ENCODE peak calls at places on chromosomes 11 and 22, in five cellular contexts. I is posterior cingulate gyrus, S is right cardiac atrium, W is Peyer's patch, G is A549. M is an unnamed sample.

GRCh38 chr11:12001152-12001551 is 7.3 kb downstream of the DKK3 start:
- DNase-seq in I (no peak), S (no peak), W (no peak), G (no peak), M (no peak)

GRCh38 chr11:13668957-13669521 is 571 bp downstream of the FAR1 start:
- DNase-seq in I (peak), S (peak), W (peak), G (peak), M (peak)

GRCh38 chr11:96235725-96236124 is 107.3 kb downstream of the MAML2 start:
- DNase-seq in I (no peak), S (no peak), W (no peak), G (no peak), M (no peak)

GRCh38 chr11:66743271-66743968 is 14.4 kb upstream of the SPTBN2 start:
- DNase-seq in I (no peak), S (no peak), W (no peak), G (peak), M (no peak)

GRCh38 chr11:6735306-6735705 is 36.5 kb downstream of the OR2AG2 start:
- DNase-seq in I (no peak), S (no peak), W (no peak), G (no peak), M (no peak)

GRCh38 chr11:117744471-117745280 is 52.3 kb downstream of the DSCAML1 start:
- DNase-seq in I (no peak), S (no peak), W (no peak), G (no peak), M (no peak)

GRCh38 chr11:1826552-1827094 is 8.2 kb upstream of the SYT8 start:
- DNase-seq in I (no peak), S (peak), W (no peak), G (peak), M (no peak)

GRCh38 chr22:40922484-40923303 is 28.5 kb upstream of the RBX1 start:
- DNase-seq in I (no peak), S (no peak), W (no peak), G (peak), M (no peak)

GRCh38 chr11:30631148-30631547 is 45.0 kb upstream of the MPPED2 start:
- DNase-seq in I (no peak), S (no peak), W (no peak), G (no peak), M (no peak)

GRCh38 chr22:48167238-48167637 is 1404.8 kb downstream of the TBC1D22A start:
- DNase-seq in I (no peak), S (no peak), W (no peak), G (no peak), M (no peak)

GRCh38 chr11:86919557-86920210 is 35.5 kb downstream of the FZD4 start:
- DNase-seq in I (no peak), S (no peak), W (no peak), G (peak), M (no peak)

GRCh38 chr11:35138949-35139881 is at the start of gene CD44:
- DNase-seq in I (peak), S (peak), W (peak), G (peak), M (peak)

GRCh38 chr11:19907839-19908238 is 195.2 kb downstream of the NAV2 start:
- DNase-seq in I (no peak), S (no peak), W (no peak), G (no peak), M (no peak)

GRCh38 chr22:48896766-48897637 is 930.7 kb downstream of the BRD1 start:
- DNase-seq in I (no peak), S (no peak), W (no peak), G (no peak), M (peak)

GRCh38 chr22:50729391-50730012 is 8.5 kb upstream of the ACR start:
- DNase-seq in I (peak), S (peak), W (peak), G (no peak), M (peak)

GRCh38 chr11:8033791-8034585 is 46.9 kb downstream of the EIF3F start:
- DNase-seq in I (no peak), S (no peak), W (no peak), G (no peak), M (no peak)

GRCh38 chr11:1050581-1051355 is 14.2 kb upstream of the MUC6 start:
- DNase-seq in I (peak), S (peak), W (peak), G (peak), M (peak)

GRCh38 chr11:18706330-18707243 is 8.0 kb downstream of the TMEM86A start:
- DNase-seq in I (no peak), S (peak), W (peak), G (no peak), M (peak)

M was measured in heart left ventricle.